ENCODE peak calls at places on chromosomes 6 and 20, in nine cellular contexts. B is astrocyte of the cerebellum, R is AG09309, N is GM12865, J is lung, Z is pancreas, X is psoas muscle, G is cardiac fibroblast, O is bronchial epithelial cell. L is an unnamed sample.

GRCh38 chr20:1945134-1945618 is 48.7 kb downstream of the PDYN start:
- DNase-seq in B (no peak), R (peak), N (no peak), J (peak), Z (peak), X (peak), G (peak), O (no peak), L (peak)

GRCh38 chr6:46925563-46926253 is 4.0 kb upstream of the ADGRF5 start:
- DNase-seq in B (peak), R (peak), N (no peak), J (peak), Z (peak), X (peak), G (peak), O (peak), L (peak)

GRCh38 chr20:53522026-53522425 is 71.6 kb downstream of the ZNF217 start:
- DNase-seq in B (no peak), R (no peak), N (no peak), J (no peak), Z (no peak), X (no peak), G (no peak), O (no peak), L (no peak)

GRCh38 chr6:110590821-110591351 is 114.5 kb upstream of the SLC22A16 start:
- DNase-seq in B (peak), R (no peak), N (peak), J (no peak), Z (no peak), X (no peak), G (peak), O (no peak), L (no peak)

GRCh38 chr20:63132715-63133471 is 83.0 kb downstream of the YTHDF1 start:
- DNase-seq in B (no peak), R (no peak), N (no peak), J (no peak), Z (no peak), X (no peak), G (no peak), O (no peak), L (no peak)

GRCh38 chr20:37364927-37365272 is 19.0 kb downstream of the SRC start:
- DNase-seq in B (no peak), R (no peak), N (peak), J (no peak), Z (no peak), X (no peak), G (no peak), O (no peak), L (no peak)

GRCh38 chr6:144334150-144334708 is 49.1 kb downstream of the UTRN start:
- DNase-seq in B (no peak), R (no peak), N (peak), J (peak), Z (no peak), X (peak), G (no peak), O (no peak), L (no peak)

GRCh38 chr20:17614812-17615644 is 45.2 kb downstream of the DSTN start:
- DNase-seq in B (no peak), R (no peak), N (no peak), J (peak), Z (no peak), X (no peak), G (no peak), O (no peak), L (no peak)

GRCh38 chr6:53432318-53433161 is 83.8 kb upstream of the ELOVL5 start:
- DNase-seq in B (no peak), R (peak), N (no peak), J (no peak), Z (no peak), X (no peak), G (peak), O (peak), L (peak)

GRCh38 chr6:52416629-52417151 is 3.5 kb upstream of the EFHC1 start:
- DNase-seq in B (no peak), R (peak), N (peak), J (peak), Z (peak), X (no peak), G (peak), O (peak), L (peak)

GRCh38 chr6:113055998-113056397 is 708.9 kb downstream of the RFPL4B start:
- DNase-seq in B (no peak), R (no peak), N (no peak), J (no peak), Z (no peak), X (no peak), G (no peak), O (no peak), L (no peak)

GRCh38 chr20:58893355-58894151 is 41.0 kb downstream of the GNAS start:
- DNase-seq in B (no peak), R (no peak), N (peak), J (no peak), Z (no peak), X (no peak), G (peak), O (peak), L (peak)

GRCh38 chr20:34215711-34216381 is 25.4 kb upstream of the ASIP start:
- DNase-seq in B (no peak), R (no peak), N (peak), J (peak), Z (peak), X (peak), G (peak), O (peak), L (peak)

GRCh38 chr6:106511274-106512047 is 117.8 kb downstream of the RTN4IP1 start:
- DNase-seq in B (no peak), R (no peak), N (peak), J (no peak), Z (peak), X (peak), G (peak), O (peak), L (peak)

GRCh38 chr6:15623282-15624116 is 39.3 kb downstream of the DTNBP1 start:
- DNase-seq in B (peak), R (no peak), N (no peak), J (no peak), Z (no peak), X (no peak), G (peak), O (peak), L (peak)

GRCh38 chr6:45076217-45076616 is 251.9 kb upstream of the RUNX2 start:
- DNase-seq in B (no peak), R (no peak), N (no peak), J (no peak), Z (no peak), X (no peak), G (peak), O (no peak), L (no peak)

GRCh38 chr20:62830251-62830650 is 13.4 kb downstream of the COL9A3 start:
- DNase-seq in B (no peak), R (no peak), N (no peak), J (no peak), Z (no peak), X (no peak), G (no peak), O (no peak), L (no peak)

GRCh38 chr20:51541189-51542032 is 1.1 kb downstream of the NFATC2 start:
- DNase-seq in B (no peak), R (no peak), N (peak), J (peak), Z (peak), X (peak), G (no peak), O (peak), L (peak)

GRCh38 chr6:52391599-52391998 is 28.5 kb upstream of the EFHC1 start:
- DNase-seq in B (no peak), R (no peak), N (no peak), J (no peak), Z (no peak), X (no peak), G (no peak), O (no peak), L (no peak)

GRCh38 chr6:156779206-156780116 is 2.3 kb downstream of the ARID1B start:
- DNase-seq in B (no peak), R (no peak), N (peak), J (peak), Z (peak), X (peak), G (peak), O (no peak), L (peak)

GRCh38 chr20:47204008-47204745 is 152.3 kb downstream of the ZMYND8 start:
- DNase-seq in B (no peak), R (no peak), N (no peak), J (no peak), Z (no peak), X (no peak), G (peak), O (peak), L (peak)

GRCh38 chr20:51037499-51038110 is 14.7 kb upstream of the KCNG1 start:
- DNase-seq in B (no peak), R (no peak), N (no peak), J (no peak), Z (no peak), X (no peak), G (no peak), O (no peak), L (no peak)

GRCh38 chr6:56652231-56652630 is 9.5 kb upstream of the DST start:
- DNase-seq in B (peak), R (no peak), N (no peak), J (no peak), Z (no peak), X (no peak), G (peak), O (peak), L (peak)

GRCh38 chr6:54335871-54336270 is 27.6 kb downstream of the TINAG start:
- DNase-seq in B (peak), R (peak), N (no peak), J (no peak), Z (no peak), X (no peak), G (peak), O (peak), L (peak)

GRCh38 chr6:55319961-55320690 is 7.1 kb upstream of the GFRAL start:
- DNase-seq in B (no peak), R (no peak), N (no peak), J (no peak), Z (no peak), X (no peak), G (no peak), O (no peak), L (no peak)

GRCh38 chr6:80132942-80133517 is 26.6 kb downstream of the BCKDHB start:
- DNase-seq in B (peak), R (peak), N (peak), J (peak), Z (peak), X (peak), G (peak), O (peak), L (peak)

GRCh38 chr6:76565932-76566331 is 493.5 kb upstream of the IMPG1 start:
- DNase-seq in B (no peak), R (no peak), N (no peak), J (no peak), Z (no peak), X (no peak), G (no peak), O (no peak), L (no peak)

GRCh38 chr6:56416247-56416646 is 168.9 kb upstream of the COL21A1 start:
- DNase-seq in B (peak), R (no peak), N (no peak), J (no peak), Z (no peak), X (no peak), G (no peak), O (no peak), L (no peak)

GRCh38 chr6:151058021-151058733 is 181.6 kb upstream of the AKAP12 start:
- DNase-seq in B (no peak), R (no peak), N (no peak), J (no peak), Z (no peak), X (no peak), G (no peak), O (no peak), L (no peak)

GRCh38 chr20:62143976-62144825 is 632 bp downstream of the SS18L1 start:
- DNase-seq in B (no peak), R (peak), N (peak), J (peak), Z (peak), X (peak), G (peak), O (peak), L (peak)

GRCh38 chr6:98653171-98653570 is 181.2 kb upstream of the POU3F2 start:
- DNase-seq in B (peak), R (no peak), N (no peak), J (no peak), Z (no peak), X (no peak), G (no peak), O (peak), L (no peak)

GRCh38 chr6:167647333-167647732 is 179.4 kb upstream of the AFDN start:
- DNase-seq in B (peak), R (no peak), N (no peak), J (no peak), Z (no peak), X (no peak), G (peak), O (no peak), L (no peak)

GRCh38 chr20:57620274-57620990 is at the start of gene ZBP1:
- DNase-seq in B (no peak), R (no peak), N (peak), J (no peak), Z (no peak), X (no peak), G (no peak), O (no peak), L (no peak)

GRCh38 chr6:4355241-4355640 is 219.9 kb upstream of the ECI2 start:
- DNase-seq in B (no peak), R (peak), N (no peak), J (no peak), Z (no peak), X (no peak), G (peak), O (peak), L (peak)

GRCh38 chr6:134921276-134921979 is 28.5 kb downstream of the ALDH8A1 start:
- DNase-seq in B (no peak), R (no peak), N (no peak), J (no peak), Z (no peak), X (no peak), G (no peak), O (no peak), L (no peak)

DNA sequence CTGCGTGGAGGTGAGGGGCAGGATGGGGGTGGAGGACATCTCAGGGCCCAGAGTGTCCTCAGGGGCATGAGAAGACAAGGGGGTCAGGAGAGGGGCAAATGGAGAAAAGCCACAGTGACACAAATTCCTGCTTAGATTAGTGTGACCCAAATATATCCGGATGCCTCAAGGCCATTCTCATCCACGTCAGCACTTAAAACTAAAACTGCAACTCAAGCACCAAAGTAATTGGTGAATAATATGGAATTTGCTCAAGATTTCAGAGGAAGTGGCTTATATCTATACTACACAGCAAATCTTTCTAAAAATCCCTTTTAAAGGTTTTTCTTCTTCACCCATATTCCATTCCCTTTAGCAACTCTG is 15.1 kb downstream of the DEF6 start:
- DNase-seq in B (no peak), R (no peak), N (no peak), J (no peak), Z (no peak), X (no peak), G (no peak), O (no peak), L (no peak)
- H3K4me3 ChIP-seq in B (no peak), R (no peak), N (no peak), J (no peak), Z (no peak), X (no peak), G (no peak), O (no peak), L (no peak)

GRCh38 chr20:25223179-25223661 is 24.7 kb upstream of the PYGB start:
- DNase-seq in B (peak), R (peak), N (peak), J (no peak), Z (no peak), X (no peak), G (peak), O (peak), L (peak)
- TF ChIP-seq CTCF in B (peak), R (peak), N (no peak), J (no peak), Z (no peak), X (no peak), G (peak), O (peak), L (peak)

GRCh38 chr6:6560909-6561308 is 27.6 kb upstream of the LY86 start:
- DNase-seq in B (no peak), R (no peak), N (no peak), J (no peak), Z (no peak), X (no peak), G (no peak), O (no peak), L (no peak)
- H3K4me3 ChIP-seq in B (no peak), R (no peak), N (no peak), J (no peak), Z (no peak), X (no peak), G (no peak), O (no peak), L (no peak)

DNA sequence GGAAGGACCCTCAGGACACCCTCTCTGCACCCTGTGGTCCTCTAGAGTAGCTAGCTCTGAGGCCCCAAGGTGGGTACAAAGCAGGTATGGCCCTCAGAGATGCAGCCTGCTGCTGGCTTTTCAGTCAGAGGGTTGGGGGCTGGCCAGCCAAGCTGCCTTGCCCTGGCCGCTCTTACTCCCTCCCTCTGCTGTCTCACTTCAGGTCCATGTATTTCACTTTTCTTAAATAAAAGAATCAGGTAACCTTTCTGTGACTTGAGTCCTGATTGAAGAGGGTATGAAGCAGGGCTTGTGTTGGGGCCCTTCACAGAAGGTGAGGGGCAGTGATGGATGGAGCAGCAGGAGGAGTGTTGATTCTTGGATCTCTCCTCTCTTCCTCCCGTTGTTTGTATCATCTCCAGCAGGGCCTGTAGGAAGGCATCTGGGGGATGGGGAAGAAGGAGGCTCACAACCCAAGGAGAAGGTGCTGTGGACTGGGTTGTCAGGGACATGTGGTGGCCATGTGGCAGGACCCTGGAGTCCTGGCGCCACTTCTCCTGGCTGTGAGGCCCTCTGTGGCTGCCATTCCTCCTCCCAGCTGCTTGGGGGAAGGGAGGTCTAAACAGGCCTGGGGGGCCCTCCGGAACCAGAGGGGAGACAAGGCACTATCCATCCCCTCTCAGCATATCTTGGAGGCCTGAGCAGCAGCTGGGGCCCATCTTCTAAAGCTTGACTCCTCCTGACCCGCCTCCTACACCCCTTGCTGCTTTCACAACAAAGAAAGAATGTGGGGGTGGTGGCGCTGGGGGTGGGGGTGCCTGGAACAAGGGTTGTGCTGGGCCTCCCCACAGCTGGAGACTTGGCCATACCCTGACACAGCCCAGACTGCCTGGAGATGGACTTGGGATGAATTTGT is 1.0 kb upstream of the PTK7 start:
- DNase-seq in B (no peak), R (peak), N (no peak), J (peak), Z (no peak), X (no peak), G (peak), O (no peak), L (no peak)
- TF ChIP-seq CTCF in B (no peak), R (no peak), N (no peak), J (no peak), Z (no peak), X (no peak), G (no peak), O (no peak), L (no peak)

GRCh38 chr6:132973556-132973993 is 159.2 kb downstream of the RPS12 start:
- DNase-seq in B (no peak), R (no peak), N (no peak), J (no peak), Z (no peak), X (no peak), G (no peak), O (no peak), L (no peak)
- H3K4me3 ChIP-seq in B (no peak), R (no peak), N (no peak), J (no peak), Z (no peak), X (no peak), G (no peak), O (no peak), L (no peak)

DNA sequence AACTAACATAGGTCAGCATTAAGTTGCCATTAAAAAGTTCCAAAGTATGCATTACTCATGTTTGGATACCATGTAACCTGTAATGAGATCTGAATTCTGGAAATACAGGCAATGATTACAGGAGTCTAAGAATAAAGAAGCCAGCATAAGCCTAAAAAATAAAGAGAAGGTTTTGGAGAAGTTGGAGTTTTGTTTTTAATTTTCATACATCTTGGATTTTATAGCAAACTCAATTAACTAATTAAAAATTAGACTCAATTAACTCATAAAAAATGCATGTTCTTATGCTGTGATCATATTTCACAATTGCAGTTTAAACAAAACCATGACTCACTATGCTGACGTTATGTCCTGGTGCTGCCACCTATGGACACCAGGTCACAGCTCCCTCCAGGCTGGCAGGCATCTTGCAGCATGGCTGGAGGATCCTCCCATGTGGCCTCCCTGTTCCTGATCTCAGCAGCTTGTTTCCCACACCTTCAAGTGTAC is 648.8 kb upstream of the AGPAT4 start:
- DNase-seq in B (no peak), R (no peak), N (peak), J (peak), Z (peak), X (peak), G (peak), O (peak), L (peak)
- TF ChIP-seq CTCF in B (peak), R (no peak), N (peak), J (no peak), Z (peak), X (peak), G (no peak), O (peak), L (peak)

DNA sequence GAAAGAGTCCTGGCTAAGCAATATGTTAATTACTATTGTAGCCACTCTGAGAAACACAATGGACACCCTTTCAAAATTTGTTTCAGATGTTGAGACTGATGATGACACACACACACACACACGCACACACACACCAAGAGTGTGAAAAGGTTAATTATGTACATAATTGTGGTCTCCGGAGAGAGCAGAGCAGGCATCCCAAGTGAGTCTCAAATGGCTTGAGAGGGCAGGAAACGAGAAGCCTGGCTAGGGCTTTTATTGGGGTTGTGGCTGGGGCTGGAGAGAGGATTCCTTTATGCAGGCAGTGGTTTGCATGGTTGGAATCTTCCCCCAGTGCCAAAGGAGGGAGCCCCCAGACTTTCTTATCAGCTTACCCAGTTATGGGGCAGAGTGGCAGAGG is 38.2 kb upstream of the NKX2-4 start:
- DNase-seq in B (peak), R (no peak), N (no peak), J (no peak), Z (no peak), X (no peak), G (no peak), O (no peak), L (no peak)
- H3K4me3 ChIP-seq in B (no peak), R (no peak), N (no peak), J (no peak), Z (no peak), X (no peak), G (no peak), O (no peak), L (no peak)

GRCh38 chr6:104326173-104327001 is 533.3 kb downstream of the HACE1 start:
- DNase-seq in B (no peak), R (peak), N (peak), J (no peak), Z (peak), X (no peak), G (peak), O (peak), L (no peak)

GRCh38 chr6:104324305-104324704 is 535.4 kb downstream of the HACE1 start:
- DNase-seq in B (no peak), R (no peak), N (no peak), J (no peak), Z (no peak), X (no peak), G (no peak), O (no peak), L (no peak)

GRCh38 chr6:104321301-104321700 is 538.4 kb downstream of the HACE1 start:
- DNase-seq in B (no peak), R (no peak), N (no peak), J (no peak), Z (no peak), X (no peak), G (no peak), O (no peak), L (no peak)

GRCh38 chr6:104322849-104323248 is 536.9 kb downstream of the HACE1 start:
- DNase-seq in B (no peak), R (no peak), N (no peak), J (no peak), Z (no peak), X (no peak), G (no peak), O (no peak), L (no peak)

GRCh38 chr6:104325341-104326172 is 534.2 kb downstream of the HACE1 start:
- DNase-seq in B (no peak), R (no peak), N (peak), J (no peak), Z (peak), X (no peak), G (peak), O (peak), L (peak)
- TF ChIP-seq CTCF in B (peak), R (peak), N (peak), J (no peak), Z (peak), X (peak), G (peak), O (peak), L (peak)

L was measured in epithelial cell of esophagus.